ENCODE peak calls at places on chromosomes 4 and X, in seven cellular contexts. A, D, C, L, W, E and X are unnamed samples.

GRCh38 chr4:40462326-40462725 is 127.2 kb downstream of the CHRNA9 start:
- DNase-seq in A (no peak), D (no peak), C (peak), L (no peak), W (no peak), E (no peak), X (no peak)

GRCh38 chr4:140185725-140186124 is 31.7 kb upstream of the MAML3 start:
- DNase-seq in A (no peak), D (no peak), C (no peak), L (no peak), W (no peak), E (no peak), X (no peak)

GRCh38 chr4:43330288-43330687 is 437.8 kb downstream of the GRXCR1 start:
- DNase-seq in A (no peak), D (no peak), C (no peak), L (no peak), W (no peak), E (no peak), X (no peak)

GRCh38 chr4:37825943-37826281 is 574 bp upstream of the PGM2 start:
- DNase-seq in A (peak), D (peak), C (no peak), L (no peak), W (no peak), E (no peak), X (no peak)

GRCh38 chr4:174055344-174055743 is 228.1 kb downstream of the FBXO8 start:
- DNase-seq in A (no peak), D (no peak), C (no peak), L (no peak), W (no peak), E (no peak), X (no peak)

GRCh38 chrX:40199704-40200103 is 101.9 kb upstream of the BCOR start:
- DNase-seq in A (no peak), D (no peak), C (no peak), L (no peak), W (no peak), E (no peak), X (no peak)

GRCh38 chrX:721354-721753 is 90.8 kb downstream of the SHOX start:
- DNase-seq in A (no peak), D (no peak), C (no peak), L (no peak), W (no peak), E (no peak), X (no peak)

GRCh38 chr4:17385403-17385802 is 126.5 kb downstream of the QDPR start:
- DNase-seq in A (no peak), D (peak), C (peak), L (no peak), W (no peak), E (no peak), X (no peak)

GRCh38 chr4:87009095-87009648 is 74.4 kb downstream of the AFF1 start:
- DNase-seq in A (no peak), D (no peak), C (peak), L (no peak), W (no peak), E (no peak), X (no peak)

GRCh38 chrX:129493643-129494042 is 29.6 kb downstream of the SMARCA1 start:
- DNase-seq in A (no peak), D (no peak), C (no peak), L (no peak), W (no peak), E (no peak), X (no peak)

GRCh38 chr4:137960371-137961050 is 281.6 kb downstream of the SLC7A11 start:
- DNase-seq in A (no peak), D (no peak), C (no peak), L (no peak), W (no peak), E (no peak), X (no peak)

GRCh38 chrX:54923376-54923775 is 2.8 kb downstream of the TRO start:
- DNase-seq in A (no peak), D (no peak), C (no peak), L (no peak), W (no peak), E (no peak), X (no peak)

GRCh38 chr4:74623041-74623440 is 171.3 kb downstream of the BTC start:
- DNase-seq in A (peak), D (peak), C (peak), L (no peak), W (peak), E (no peak), X (no peak)

GRCh38 chr4:10035130-10035529 is 13.8 kb upstream of the SLC2A9 start:
- DNase-seq in A (no peak), D (no peak), C (no peak), L (no peak), W (no peak), E (no peak), X (peak)

GRCh38 chr4:150886597-150886996 is 128.5 kb downstream of the LRBA start:
- DNase-seq in A (no peak), D (no peak), C (no peak), L (no peak), W (no peak), E (no peak), X (no peak)

GRCh38 chrX:69133561-69134542 is 31.4 kb downstream of the PJA1 start:
- DNase-seq in A (peak), D (no peak), C (peak), L (no peak), W (no peak), E (no peak), X (no peak)

GRCh38 chrX:34332336-34332735 is 200.2 kb upstream of the FAM47A start:
- DNase-seq in A (peak), D (no peak), C (no peak), L (no peak), W (no peak), E (no peak), X (no peak)